ENCODE peak calls at places on chromosomes 1 and 21, in six cellular contexts. C is endothelial cell; A is stimulated activated CD4-positive, alpha-beta T cell treated with anti-CD3 and anti-CD28 coated beads, Interleukin-1b, Interleukin-23, amount 100 ng/mL, for 4 hours; T is neural crest cell; I is H54; V is SW480. L is an unnamed sample.

GRCh38 chr1:4603317-4604110 is 50.9 kb upstream of the AJAP1 start:
- DNase-seq in I (no peak), A (no peak), V (peak; percentile 10), T (no peak), C (no peak), L (no peak)

GRCh38 chr1:236160540-236161127 is 18.3 kb downstream of the GPR137B start:
- DNase-seq in I (no peak), C (no peak), V (no peak), A (no peak), T (no peak), L (no peak)

GRCh38 chr1:44249543-44249942 is 36.3 kb downstream of the DMAP1 start:
- DNase-seq in T (no peak), I (no peak), C (no peak), V (no peak), A (no peak), L (no peak)

GRCh38 chr21:32414579-32415358 is 2.3 kb downstream of the EVA1C start:
- DNase-seq in C (no peak), I (no peak), V (peak; percentile 44), A (no peak), T (no peak), L (peak; percentile 31)

GRCh38 chr1:155320661-155321576 is at the start of gene RUSC1:
- DNase-seq in A (peak; percentile 66), V (no peak), I (no peak), C (peak; percentile 63), T (peak; percentile 47), L (peak; percentile 74)

GRCh38 chr1:197695961-197696360 is 79.3 kb downstream of the DENND1B start:
- DNase-seq in I (no peak), C (no peak), V (no peak), A (no peak), T (no peak), L (no peak)

GRCh38 chr1:32341186-32341757 is 5.2 kb upstream of the MARCKSL1 start:
- DNase-seq in A (no peak), C (no peak), T (no peak), V (no peak), I (no peak), L (no peak)

GRCh38 chr1:117631361-117631760 is 25.5 kb downstream of the TENT5C start:
- DNase-seq in A (no peak), V (no peak), T (no peak), C (no peak), I (no peak), L (no peak)